ENCODE peak calls at places on chromosomes 5 and 9, in seven cellular contexts. One of them, this sample, is unnamed.
A peak's percentile ranks its signal among the peaks of the same experiment; 100 is the strongest.

GRCh38 chr5:105885266-105885665 is 1785.5 kb downstream of the EFNA5 start:
- DNase-seq in HCT116: no peak
- DNase-seq in K562: no peak
- DNase-seq in H1: no peak
- DNase-seq in SK-N-SH: no peak
- DNase-seq in HepG2: no peak
- DNase-seq in GM12878: no peak
- DNase-seq in this sample: no peak

GRCh38 chr9:132381966-132382541 is 24.6 kb downstream of the TTF1 start:
- DNase-seq in HCT116: no peak
- DNase-seq in K562: no peak
- DNase-seq in H1: no peak
- DNase-seq in SK-N-SH: no peak
- DNase-seq in HepG2: no peak
- DNase-seq in GM12878: peak; percentile 90
- DNase-seq in this sample: no peak

GRCh38 chr5:142824391-142824790 is 54.2 kb downstream of the ARHGAP26 start:
- DNase-seq in HCT116: no peak
- DNase-seq in K562: no peak
- DNase-seq in H1: no peak
- DNase-seq in SK-N-SH: no peak
- DNase-seq in HepG2: no peak
- DNase-seq in GM12878: no peak
- DNase-seq in this sample: no peak

GRCh38 chr5:88142801-88143692 is 125.6 kb downstream of the TMEM161B start:
- DNase-seq in HCT116: no peak
- DNase-seq in K562: no peak
- DNase-seq in H1: peak; percentile 46
- DNase-seq in SK-N-SH: no peak
- DNase-seq in HepG2: no peak
- DNase-seq in GM12878: no peak
- DNase-seq in this sample: no peak

GRCh38 chr9:121844090-121844489 is 192.7 kb downstream of the DAB2IP start:
- DNase-seq in HCT116: no peak
- DNase-seq in K562: no peak
- DNase-seq in H1: no peak
- DNase-seq in SK-N-SH: no peak
- DNase-seq in HepG2: no peak
- DNase-seq in GM12878: no peak
- DNase-seq in this sample: no peak

GRCh38 chr9:135038331-135038730 is 49.1 kb upstream of the OLFM1 start:
- DNase-seq in HCT116: no peak
- DNase-seq in K562: no peak
- DNase-seq in H1: peak; percentile 23
- DNase-seq in SK-N-SH: no peak
- DNase-seq in HepG2: no peak
- DNase-seq in GM12878: no peak
- DNase-seq in this sample: no peak

GRCh38 chr9:136484153-136485048 is 1.6 kb upstream of the SEC16A start:
- DNase-seq in HCT116: no peak
- DNase-seq in K562: no peak
- DNase-seq in H1: no peak
- DNase-seq in SK-N-SH: no peak
- DNase-seq in HepG2: peak; percentile 74
- DNase-seq in GM12878: no peak
- DNase-seq in this sample: peak; percentile 89

GRCh38 chr5:28947865-28948264 is 1909.5 kb upstream of the CDH9 start:
- DNase-seq in HCT116: no peak
- DNase-seq in K562: no peak
- DNase-seq in H1: no peak
- DNase-seq in SK-N-SH: no peak
- DNase-seq in HepG2: no peak
- DNase-seq in GM12878: no peak
- DNase-seq in this sample: no peak

GRCh38 chr9:133679466-133680051 is 43.4 kb downstream of the DBH start:
- DNase-seq in HCT116: no peak
- DNase-seq in K562: no peak
- DNase-seq in H1: no peak
- DNase-seq in SK-N-SH: no peak
- DNase-seq in HepG2: no peak
- DNase-seq in GM12878: no peak
- DNase-seq in this sample: no peak

GRCh38 chr9:32603914-32604852 is 31.2 kb upstream of the NDUFB6 start:
- DNase-seq in HCT116: peak; percentile 81
- DNase-seq in K562: peak; percentile 15
- DNase-seq in H1: no peak
- DNase-seq in SK-N-SH: no peak
- DNase-seq in HepG2: peak; percentile 12
- DNase-seq in GM12878: no peak
- DNase-seq in this sample: no peak

GRCh38 chr9:113220467-113221002 is 542 bp downstream of the FKBP15 start:
- DNase-seq in HCT116: no peak
- DNase-seq in K562: peak; percentile 19
- DNase-seq in H1: no peak
- DNase-seq in SK-N-SH: no peak
- DNase-seq in HepG2: no peak
- DNase-seq in GM12878: no peak
- DNase-seq in this sample: peak; percentile 18

GRCh38 chr9:21102311-21102710 is 24.6 kb upstream of the IFNB1 start:
- DNase-seq in HCT116: no peak
- DNase-seq in K562: no peak
- DNase-seq in H1: no peak
- DNase-seq in SK-N-SH: no peak
- DNase-seq in HepG2: no peak
- DNase-seq in GM12878: no peak
- DNase-seq in this sample: no peak

GRCh38 chr5:143594913-143595818 is 191.7 kb upstream of the NR3C1 start:
- DNase-seq in HCT116: peak; percentile 12
- DNase-seq in K562: no peak
- DNase-seq in H1: no peak
- DNase-seq in SK-N-SH: no peak
- DNase-seq in HepG2: peak; percentile 98
- DNase-seq in GM12878: no peak
- DNase-seq in this sample: peak; percentile 11

GRCh38 chr9:97441729-97442128 is 29.8 kb downstream of the TDRD7 start:
- DNase-seq in HCT116: no peak
- DNase-seq in K562: no peak
- DNase-seq in H1: no peak
- DNase-seq in SK-N-SH: no peak
- DNase-seq in HepG2: no peak
- DNase-seq in GM12878: no peak
- DNase-seq in this sample: no peak

GRCh38 chr5:108238461-108238860 is 143.4 kb downstream of the FBXL17 start:
- DNase-seq in HCT116: no peak
- DNase-seq in K562: no peak
- DNase-seq in H1: no peak
- DNase-seq in SK-N-SH: no peak
- DNase-seq in HepG2: no peak
- DNase-seq in GM12878: no peak
- DNase-seq in this sample: no peak

GRCh38 chr9:94086468-94086867 is 2.2 kb downstream of the PTPDC1 start:
- DNase-seq in HCT116: peak; percentile 31
- DNase-seq in K562: no peak
- DNase-seq in H1: no peak
- DNase-seq in SK-N-SH: peak; percentile 59
- DNase-seq in HepG2: no peak
- DNase-seq in GM12878: no peak
- DNase-seq in this sample: no peak

GRCh38 chr5:157496847-157497246 is 36.8 kb downstream of the NIPAL4 start:
- DNase-seq in HCT116: no peak
- DNase-seq in K562: no peak
- DNase-seq in H1: no peak
- DNase-seq in SK-N-SH: no peak
- DNase-seq in HepG2: no peak
- DNase-seq in GM12878: no peak
- DNase-seq in this sample: no peak

GRCh38 chr5:97142521-97143254 is at the start of gene LIX1:
- DNase-seq in HCT116: no peak
- DNase-seq in K562: peak; percentile 54
- DNase-seq in H1: peak; percentile 62
- DNase-seq in SK-N-SH: peak; percentile 68
- DNase-seq in HepG2: peak; percentile 27
- DNase-seq in GM12878: no peak
- DNase-seq in this sample: peak; percentile 68

GRCh38 chr9:102594216-102594615 is 400.9 kb upstream of the CYLC2 start:
- DNase-seq in HCT116: no peak
- DNase-seq in K562: no peak
- DNase-seq in H1: no peak
- DNase-seq in SK-N-SH: no peak
- DNase-seq in HepG2: no peak
- DNase-seq in GM12878: no peak
- DNase-seq in this sample: no peak

GRCh38 chr9:15642369-15642962 is 89.6 kb downstream of the CCDC171 start:
- DNase-seq in HCT116: peak; percentile 43
- DNase-seq in K562: peak; percentile 28
- DNase-seq in H1: no peak
- DNase-seq in SK-N-SH: peak; percentile 33
- DNase-seq in HepG2: peak; percentile 50
- DNase-seq in GM12878: no peak
- DNase-seq in this sample: peak; percentile 14

GRCh38 chr9:6619909-6620308 is 25.6 kb downstream of the GLDC start:
- DNase-seq in HCT116: no peak
- DNase-seq in K562: no peak
- DNase-seq in H1: no peak
- DNase-seq in SK-N-SH: no peak
- DNase-seq in HepG2: no peak
- DNase-seq in GM12878: no peak
- DNase-seq in this sample: no peak

GRCh38 chr9:107483666-107484065 is 5.9 kb downstream of the KLF4 start:
- DNase-seq in HCT116: no peak
- DNase-seq in K562: no peak
- DNase-seq in H1: no peak
- DNase-seq in SK-N-SH: no peak
- DNase-seq in HepG2: no peak
- DNase-seq in GM12878: no peak
- DNase-seq in this sample: no peak

GRCh38 chr9:4333787-4334186 is 33.9 kb upstream of the GLIS3 start:
- DNase-seq in HCT116: no peak
- DNase-seq in K562: no peak
- DNase-seq in H1: no peak
- DNase-seq in SK-N-SH: no peak
- DNase-seq in HepG2: no peak
- DNase-seq in GM12878: no peak
- DNase-seq in this sample: no peak

GRCh38 chr9:136020206-136020605 is 59.0 kb upstream of the UBAC1 start:
- DNase-seq in HCT116: no peak
- DNase-seq in K562: no peak
- DNase-seq in H1: no peak
- DNase-seq in SK-N-SH: peak; percentile 16
- DNase-seq in HepG2: no peak
- DNase-seq in GM12878: no peak
- DNase-seq in this sample: no peak

GRCh38 chr5:149688406-149688805 is 41.7 kb upstream of the PPARGC1B start:
- DNase-seq in HCT116: no peak
- DNase-seq in K562: no peak
- DNase-seq in H1: no peak
- DNase-seq in SK-N-SH: no peak
- DNase-seq in HepG2: no peak
- DNase-seq in GM12878: no peak
- DNase-seq in this sample: no peak

GRCh38 chr5:65809817-65810531 is 88.0 kb downstream of the NLN start:
- DNase-seq in HCT116: no peak
- DNase-seq in K562: peak; percentile 42
- DNase-seq in H1: no peak
- DNase-seq in SK-N-SH: peak; percentile 50
- DNase-seq in HepG2: no peak
- DNase-seq in GM12878: no peak
- DNase-seq in this sample: no peak
- TF ChIP-seq JUND in HCT116: no peak
- TF ChIP-seq JUND in K562: no peak
- TF ChIP-seq JUND in H1: no peak
- TF ChIP-seq JUND in SK-N-SH: no peak
- TF ChIP-seq JUND in HepG2: no peak
- TF ChIP-seq JUND in GM12878: no peak
- TF ChIP-seq JUND in this sample: no peak

DNA sequence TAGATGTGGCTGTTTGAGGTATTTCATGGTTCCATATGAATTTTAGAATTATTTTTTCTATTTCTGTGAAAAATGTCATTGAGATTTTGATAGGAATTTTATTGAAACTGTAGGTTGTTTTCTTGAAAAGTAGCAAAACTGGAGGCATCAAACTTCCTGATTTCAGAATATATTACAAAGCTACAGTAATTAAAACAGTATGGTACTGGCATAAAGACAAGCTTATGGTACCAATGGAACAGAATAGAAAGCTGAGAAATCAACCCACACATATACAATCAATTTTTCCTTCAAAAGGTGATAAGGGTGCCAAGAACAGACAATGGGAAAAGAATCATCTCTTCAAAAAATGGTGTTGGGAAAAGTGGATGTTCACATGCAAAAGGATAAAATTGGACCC is 197.7 kb upstream of the DAP start:
- DNase-seq in HCT116: no peak
- DNase-seq in K562: no peak
- DNase-seq in H1: no peak
- DNase-seq in SK-N-SH: no peak
- DNase-seq in HepG2: no peak
- DNase-seq in GM12878: no peak
- DNase-seq in this sample: no peak
- TF ChIP-seq JUND in HCT116: no peak
- TF ChIP-seq JUND in K562: no peak
- TF ChIP-seq JUND in H1: no peak
- TF ChIP-seq JUND in SK-N-SH: no peak
- TF ChIP-seq JUND in HepG2: no peak
- TF ChIP-seq JUND in GM12878: no peak
- TF ChIP-seq JUND in this sample: no peak

GRCh38 chr9:36762958-36763357 is 190.3 kb downstream of the MELK start:
- DNase-seq in HCT116: no peak
- DNase-seq in K562: no peak
- DNase-seq in H1: no peak
- DNase-seq in SK-N-SH: no peak
- DNase-seq in HepG2: no peak
- DNase-seq in GM12878: no peak
- DNase-seq in this sample: no peak
- TF ChIP-seq JUND in HCT116: no peak
- TF ChIP-seq JUND in K562: no peak
- TF ChIP-seq JUND in H1: no peak
- TF ChIP-seq JUND in SK-N-SH: no peak
- TF ChIP-seq JUND in HepG2: no peak
- TF ChIP-seq JUND in GM12878: no peak
- TF ChIP-seq JUND in this sample: no peak

DNA sequence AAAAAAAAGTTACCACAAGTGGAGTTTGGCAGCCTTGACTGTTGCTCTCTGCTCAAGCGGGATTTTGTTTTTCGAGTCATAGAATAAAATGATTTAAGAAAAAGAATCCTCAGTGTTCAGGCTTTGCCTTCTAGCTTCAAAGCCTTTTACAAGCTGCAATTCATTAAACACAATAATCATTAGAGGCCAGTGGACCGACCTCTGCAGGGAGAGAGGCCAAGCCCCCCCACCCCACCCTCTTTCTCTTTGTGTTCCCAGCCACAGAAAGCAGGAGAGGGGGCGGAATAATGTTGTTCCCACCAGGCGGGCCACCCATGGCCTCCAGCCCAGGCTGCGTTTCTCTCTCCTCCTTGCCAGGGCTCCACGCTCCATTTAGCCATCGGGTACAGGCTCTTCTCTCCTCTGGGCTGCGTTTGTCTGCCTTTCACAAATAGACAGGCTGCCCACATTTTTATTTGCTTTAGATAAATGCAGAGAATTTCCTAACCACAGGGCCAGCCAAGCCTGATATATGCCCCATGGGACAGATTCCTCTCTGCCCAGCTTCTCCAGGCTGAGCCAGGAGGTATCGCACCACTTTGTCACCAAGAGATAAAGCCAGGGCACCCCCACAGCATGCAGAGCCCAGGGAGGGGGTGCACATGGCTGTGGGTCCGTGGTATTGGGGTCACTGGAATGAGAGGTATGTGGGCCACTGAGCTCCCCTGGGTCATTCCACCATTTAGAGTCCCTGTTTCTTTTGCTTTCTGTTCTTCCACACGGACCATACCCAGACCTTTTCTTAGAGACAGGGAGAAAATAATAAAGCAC is 318.8 kb downstream of the PIK3R1 start:
- DNase-seq in HCT116: no peak
- DNase-seq in K562: no peak
- DNase-seq in H1: no peak
- DNase-seq in SK-N-SH: peak; percentile 52
- DNase-seq in HepG2: peak; percentile 2
- DNase-seq in GM12878: no peak
- DNase-seq in this sample: no peak
- TF ChIP-seq JUND in HCT116: no peak
- TF ChIP-seq JUND in K562: no peak
- TF ChIP-seq JUND in H1: no peak
- TF ChIP-seq JUND in SK-N-SH: no peak
- TF ChIP-seq JUND in HepG2: no peak
- TF ChIP-seq JUND in GM12878: no peak
- TF ChIP-seq JUND in this sample: peak; percentile 28